ENCODE peak calls at places on chromosomes 7 and 10, in six cellular contexts. I is RPMI8226; J is NCI-H1436 treated with DMSO at 0.1 percent for 48 hours; F is GM18507; X is activated CD8-positive, alpha-beta memory T cell treated with anti-CD3 and anti-CD28 coated beads for 4 hours; N is H54. Y is an unnamed sample.

GRCh38 chr10:91022924-91023707 is 102.2 kb upstream of the ANKRD1 start:
- DNase-seq in I (no peak), J (no peak), F (no peak), X (no peak), N (no peak), Y (no peak)

GRCh38 chr7:140723002-140723401 is 26.5 kb downstream of the NDUFB2 start:
- DNase-seq in I (no peak), J (no peak), F (no peak), X (no peak), N (no peak), Y (no peak)

GRCh38 chr7:14734839-14735321 is 167.7 kb downstream of the DGKB start:
- DNase-seq in I (peak; percentile 45), J (no peak), F (no peak), X (no peak), N (peak; percentile 24), Y (no peak)

GRCh38 chr7:15628876-15629275 is 57.6 kb downstream of the MEOX2 start:
- DNase-seq in I (no peak), J (no peak), F (no peak), X (no peak), N (no peak), Y (no peak)

GRCh38 chr7:72336382-72336886 is 75.7 kb downstream of the CALN1 start:
- DNase-seq in I (no peak), J (no peak), F (no peak), X (no peak), N (no peak), Y (no peak)

GRCh38 chr7:149688836-149689590 is 84.4 kb downstream of the ZNF467 start:
- DNase-seq in I (no peak), J (no peak), F (no peak), X (no peak), N (no peak), Y (no peak)

GRCh38 chr10:104330168-104331117 is 7.8 kb downstream of the ITPRIP start:
- DNase-seq in I (no peak), J (no peak), F (no peak), X (no peak), N (no peak), Y (no peak)

GRCh38 chr7:618539-619355 is 99.1 kb upstream of the PDGFA start:
- DNase-seq in I (no peak), J (no peak), F (no peak), X (no peak), N (no peak), Y (no peak)

GRCh38 chr10:13808556-13809391 is 222.0 kb downstream of the PRPF18 start:
- DNase-seq in I (peak; percentile 12), J (no peak), F (no peak), X (no peak), N (peak; percentile 46), Y (no peak)

GRCh38 chr7:16421333-16422099 is at the start of gene CRPPA:
- DNase-seq in I (no peak), J (no peak), F (no peak), X (no peak), N (peak; percentile 27), Y (no peak)

GRCh38 chr7:2820508-2820934 is 23.6 kb downstream of the GNA12 start:
- DNase-seq in I (peak; percentile 21), J (no peak), F (no peak), X (no peak), N (peak; percentile 96), Y (no peak)

GRCh38 chr10:94274142-94274787 is 88.5 kb downstream of the NOC3L start:
- DNase-seq in I (no peak), J (no peak), F (no peak), X (no peak), N (no peak), Y (no peak)

GRCh38 chr10:73758704-73759511 is 14.7 kb downstream of the SEC24C start:
- DNase-seq in I (no peak), J (peak; percentile 16), F (no peak), X (no peak), N (no peak), Y (no peak)

GRCh38 chr10:14084875-14085274 is 245.8 kb downstream of the FRMD4A start:
- DNase-seq in I (no peak), J (no peak), F (no peak), X (no peak), N (peak; percentile 12), Y (no peak)